ENCODE peak calls at places on chromosomes 6 and 20, in nine cellular contexts. One of them, this sample, is unnamed.

GRCh38 chr6:134421496-134421895 is 103.6 kb upstream of the SGK1 start:
- DNase-seq in NCI-H2171: no peak
- DNase-seq in AG04449: no peak
- DNase-seq in C1 segment of cervical spinal cord: no peak
- DNase-seq in NCI-H82: no peak
- DNase-seq in PC-9: no peak
- DNase-seq in HFF-Myc: no peak
- DNase-seq in activated T-cell treated with anti-CD3 and anti-CD28 coated beads, Interleukin-2, amount 50 U/mL, for 72 hours: no peak
- DNase-seq in NCI-H1092: no peak
- DNase-seq in this sample: no peak

GRCh38 chr20:5159928-5160327 is 33.1 kb downstream of the CDS2 start:
- DNase-seq in NCI-H2171: no peak
- DNase-seq in NCI-H1092: no peak
- DNase-seq in HFF-Myc: no peak
- DNase-seq in activated T-cell treated with anti-CD3 and anti-CD28 coated beads, Interleukin-2, amount 50 U/mL, for 72 hours: no peak
- DNase-seq in AG04449: no peak
- DNase-seq in NCI-H82: no peak
- DNase-seq in C1 segment of cervical spinal cord: no peak
- DNase-seq in PC-9: no peak
- DNase-seq in this sample: no peak

GRCh38 chr6:167350322-167350721 is 25.4 kb downstream of the TTLL2 start:
- DNase-seq in HFF-Myc: no peak
- DNase-seq in NCI-H2171: peak
- DNase-seq in NCI-H1092: no peak
- DNase-seq in AG04449: no peak
- DNase-seq in activated T-cell treated with anti-CD3 and anti-CD28 coated beads, Interleukin-2, amount 50 U/mL, for 72 hours: peak
- DNase-seq in C1 segment of cervical spinal cord: no peak
- DNase-seq in PC-9: no peak
- DNase-seq in NCI-H82: no peak
- DNase-seq in this sample: no peak

GRCh38 chr6:24125980-24126379 is at the start of gene NRSN1:
- DNase-seq in PC-9: no peak
- DNase-seq in C1 segment of cervical spinal cord: peak
- DNase-seq in HFF-Myc: no peak
- DNase-seq in activated T-cell treated with anti-CD3 and anti-CD28 coated beads, Interleukin-2, amount 50 U/mL, for 72 hours: peak
- DNase-seq in NCI-H82: peak
- DNase-seq in NCI-H1092: peak
- DNase-seq in AG04449: no peak
- DNase-seq in NCI-H2171: peak
- DNase-seq in this sample: no peak

GRCh38 chr6:137630666-137631065 is 136.5 kb upstream of the OLIG3 start:
- DNase-seq in NCI-H2171: no peak
- DNase-seq in HFF-Myc: no peak
- DNase-seq in activated T-cell treated with anti-CD3 and anti-CD28 coated beads, Interleukin-2, amount 50 U/mL, for 72 hours: no peak
- DNase-seq in AG04449: no peak
- DNase-seq in C1 segment of cervical spinal cord: no peak
- DNase-seq in PC-9: no peak
- DNase-seq in NCI-H1092: no peak
- DNase-seq in NCI-H82: no peak
- DNase-seq in this sample: no peak

GRCh38 chr20:38997622-38998021 is 35.5 kb downstream of the DHX35 start:
- DNase-seq in activated T-cell treated with anti-CD3 and anti-CD28 coated beads, Interleukin-2, amount 50 U/mL, for 72 hours: peak
- DNase-seq in HFF-Myc: no peak
- DNase-seq in NCI-H1092: no peak
- DNase-seq in C1 segment of cervical spinal cord: no peak
- DNase-seq in NCI-H2171: no peak
- DNase-seq in AG04449: no peak
- DNase-seq in NCI-H82: no peak
- DNase-seq in PC-9: no peak
- DNase-seq in this sample: peak

GRCh38 chr6:25487012-25487411 is 165.0 kb upstream of the SCGN start:
- DNase-seq in NCI-H1092: peak
- DNase-seq in NCI-H82: no peak
- DNase-seq in activated T-cell treated with anti-CD3 and anti-CD28 coated beads, Interleukin-2, amount 50 U/mL, for 72 hours: no peak
- DNase-seq in HFF-Myc: no peak
- DNase-seq in NCI-H2171: no peak
- DNase-seq in PC-9: no peak
- DNase-seq in C1 segment of cervical spinal cord: no peak
- DNase-seq in AG04449: no peak
- DNase-seq in this sample: no peak

GRCh38 chr6:52077180-52077884 is 10.1 kb downstream of the PKHD1 start:
- DNase-seq in C1 segment of cervical spinal cord: no peak
- DNase-seq in PC-9: no peak
- DNase-seq in NCI-H1092: no peak
- DNase-seq in AG04449: no peak
- DNase-seq in NCI-H82: peak
- DNase-seq in HFF-Myc: no peak
- DNase-seq in activated T-cell treated with anti-CD3 and anti-CD28 coated beads, Interleukin-2, amount 50 U/mL, for 72 hours: no peak
- DNase-seq in NCI-H2171: no peak
- DNase-seq in this sample: no peak

GRCh38 chr20:16929756-16930155 is 181.6 kb downstream of the OTOR start:
- DNase-seq in NCI-H82: no peak
- DNase-seq in C1 segment of cervical spinal cord: no peak
- DNase-seq in AG04449: no peak
- DNase-seq in activated T-cell treated with anti-CD3 and anti-CD28 coated beads, Interleukin-2, amount 50 U/mL, for 72 hours: no peak
- DNase-seq in HFF-Myc: no peak
- DNase-seq in NCI-H1092: no peak
- DNase-seq in PC-9: no peak
- DNase-seq in NCI-H2171: no peak
- DNase-seq in this sample: no peak

GRCh38 chr6:149364558-149364957 is 35.5 kb upstream of the SUMO4 start:
- DNase-seq in NCI-H2171: no peak
- DNase-seq in activated T-cell treated with anti-CD3 and anti-CD28 coated beads, Interleukin-2, amount 50 U/mL, for 72 hours: no peak
- DNase-seq in NCI-H1092: no peak
- DNase-seq in C1 segment of cervical spinal cord: no peak
- DNase-seq in PC-9: no peak
- DNase-seq in NCI-H82: no peak
- DNase-seq in HFF-Myc: no peak
- DNase-seq in AG04449: no peak
- DNase-seq in this sample: no peak

GRCh38 chr6:85747654-85748053 is 105.0 kb upstream of the SYNCRIP start:
- DNase-seq in activated T-cell treated with anti-CD3 and anti-CD28 coated beads, Interleukin-2, amount 50 U/mL, for 72 hours: no peak
- DNase-seq in C1 segment of cervical spinal cord: no peak
- DNase-seq in NCI-H1092: no peak
- DNase-seq in PC-9: no peak
- DNase-seq in NCI-H82: no peak
- DNase-seq in NCI-H2171: no peak
- DNase-seq in HFF-Myc: no peak
- DNase-seq in AG04449: peak
- DNase-seq in this sample: no peak

GRCh38 chr6:130322673-130323268 is 43.0 kb upstream of the TMEM200A start:
- DNase-seq in C1 segment of cervical spinal cord: no peak
- DNase-seq in activated T-cell treated with anti-CD3 and anti-CD28 coated beads, Interleukin-2, amount 50 U/mL, for 72 hours: peak
- DNase-seq in NCI-H1092: no peak
- DNase-seq in NCI-H2171: no peak
- DNase-seq in NCI-H82: peak
- DNase-seq in HFF-Myc: peak
- DNase-seq in PC-9: peak
- DNase-seq in AG04449: peak
- DNase-seq in this sample: peak

GRCh38 chr6:87807423-87807978 is 105.5 kb upstream of the AKIRIN2 start:
- DNase-seq in AG04449: no peak
- DNase-seq in C1 segment of cervical spinal cord: no peak
- DNase-seq in activated T-cell treated with anti-CD3 and anti-CD28 coated beads, Interleukin-2, amount 50 U/mL, for 72 hours: no peak
- DNase-seq in PC-9: no peak
- DNase-seq in NCI-H2171: no peak
- DNase-seq in NCI-H82: no peak
- DNase-seq in HFF-Myc: no peak
- DNase-seq in NCI-H1092: no peak
- DNase-seq in this sample: peak

GRCh38 chr6:132614554-132614953 is 9.5 kb downstream of the TAAR2 start:
- DNase-seq in C1 segment of cervical spinal cord: no peak
- DNase-seq in NCI-H2171: no peak
- DNase-seq in AG04449: no peak
- DNase-seq in HFF-Myc: no peak
- DNase-seq in NCI-H1092: no peak
- DNase-seq in NCI-H82: no peak
- DNase-seq in activated T-cell treated with anti-CD3 and anti-CD28 coated beads, Interleukin-2, amount 50 U/mL, for 72 hours: no peak
- DNase-seq in PC-9: peak
- DNase-seq in this sample: no peak

GRCh38 chr6:157019733-157020132 is 242.6 kb downstream of the ARID1B start:
- DNase-seq in NCI-H82: no peak
- DNase-seq in HFF-Myc: no peak
- DNase-seq in NCI-H2171: no peak
- DNase-seq in AG04449: no peak
- DNase-seq in NCI-H1092: no peak
- DNase-seq in PC-9: no peak
- DNase-seq in C1 segment of cervical spinal cord: no peak
- DNase-seq in activated T-cell treated with anti-CD3 and anti-CD28 coated beads, Interleukin-2, amount 50 U/mL, for 72 hours: no peak
- DNase-seq in this sample: peak

GRCh38 chr20:675453-676314 is at the start of gene SCRT2:
- DNase-seq in C1 segment of cervical spinal cord: peak
- DNase-seq in HFF-Myc: no peak
- DNase-seq in NCI-H82: peak
- DNase-seq in PC-9: peak
- DNase-seq in NCI-H1092: no peak
- DNase-seq in NCI-H2171: peak
- DNase-seq in AG04449: no peak
- DNase-seq in activated T-cell treated with anti-CD3 and anti-CD28 coated beads, Interleukin-2, amount 50 U/mL, for 72 hours: peak
- DNase-seq in this sample: peak

GRCh38 chr20:3193806-3194616 is 10.5 kb downstream of the DDRGK1 start:
- DNase-seq in HFF-Myc: no peak
- DNase-seq in activated T-cell treated with anti-CD3 and anti-CD28 coated beads, Interleukin-2, amount 50 U/mL, for 72 hours: no peak
- DNase-seq in PC-9: no peak
- DNase-seq in NCI-H1092: no peak
- DNase-seq in NCI-H82: no peak
- DNase-seq in C1 segment of cervical spinal cord: no peak
- DNase-seq in AG04449: no peak
- DNase-seq in NCI-H2171: no peak
- DNase-seq in this sample: no peak

GRCh38 chr6:6900566-6901204 is 207.1 kb upstream of the RREB1 start:
- DNase-seq in NCI-H82: no peak
- DNase-seq in AG04449: no peak
- DNase-seq in PC-9: no peak
- DNase-seq in C1 segment of cervical spinal cord: no peak
- DNase-seq in NCI-H2171: peak
- DNase-seq in activated T-cell treated with anti-CD3 and anti-CD28 coated beads, Interleukin-2, amount 50 U/mL, for 72 hours: no peak
- DNase-seq in NCI-H1092: no peak
- DNase-seq in HFF-Myc: no peak
- DNase-seq in this sample: no peak

GRCh38 chr6:100175814-100176275 is 181.8 kb upstream of the MCHR2 start:
- DNase-seq in activated T-cell treated with anti-CD3 and anti-CD28 coated beads, Interleukin-2, amount 50 U/mL, for 72 hours: no peak
- DNase-seq in NCI-H1092: no peak
- DNase-seq in PC-9: peak
- DNase-seq in AG04449: peak
- DNase-seq in C1 segment of cervical spinal cord: no peak
- DNase-seq in HFF-Myc: peak
- DNase-seq in NCI-H82: no peak
- DNase-seq in NCI-H2171: no peak
- DNase-seq in this sample: no peak

GRCh38 chr6:108322728-108323127 is 27.9 kb downstream of the AFG1L start:
- DNase-seq in NCI-H2171: no peak
- DNase-seq in NCI-H82: no peak
- DNase-seq in AG04449: no peak
- DNase-seq in C1 segment of cervical spinal cord: no peak
- DNase-seq in HFF-Myc: no peak
- DNase-seq in PC-9: no peak
- DNase-seq in activated T-cell treated with anti-CD3 and anti-CD28 coated beads, Interleukin-2, amount 50 U/mL, for 72 hours: no peak
- DNase-seq in NCI-H1092: no peak
- DNase-seq in this sample: no peak

GRCh38 chr20:61951695-61952533 is 113.8 kb downstream of the TAF4 start:
- DNase-seq in NCI-H2171: no peak
- DNase-seq in NCI-H1092: no peak
- DNase-seq in activated T-cell treated with anti-CD3 and anti-CD28 coated beads, Interleukin-2, amount 50 U/mL, for 72 hours: no peak
- DNase-seq in AG04449: no peak
- DNase-seq in PC-9: no peak
- DNase-seq in NCI-H82: no peak
- DNase-seq in C1 segment of cervical spinal cord: no peak
- DNase-seq in HFF-Myc: no peak
- DNase-seq in this sample: no peak

GRCh38 chr6:14499804-14500203 is 382.2 kb downstream of the CD83 start:
- DNase-seq in activated T-cell treated with anti-CD3 and anti-CD28 coated beads, Interleukin-2, amount 50 U/mL, for 72 hours: no peak
- DNase-seq in NCI-H2171: peak
- DNase-seq in AG04449: peak
- DNase-seq in HFF-Myc: peak
- DNase-seq in NCI-H1092: no peak
- DNase-seq in PC-9: peak
- DNase-seq in NCI-H82: peak
- DNase-seq in C1 segment of cervical spinal cord: no peak
- DNase-seq in this sample: no peak

GRCh38 chr6:67640462-67640861 is 994.6 kb upstream of the ADGRB3 start:
- DNase-seq in AG04449: peak
- DNase-seq in PC-9: no peak
- DNase-seq in HFF-Myc: no peak
- DNase-seq in NCI-H2171: no peak
- DNase-seq in C1 segment of cervical spinal cord: no peak
- DNase-seq in NCI-H82: no peak
- DNase-seq in activated T-cell treated with anti-CD3 and anti-CD28 coated beads, Interleukin-2, amount 50 U/mL, for 72 hours: no peak
- DNase-seq in NCI-H1092: no peak
- DNase-seq in this sample: no peak

GRCh38 chr6:147566244-147566898 is 57.9 kb downstream of the SAMD5 start:
- DNase-seq in PC-9: no peak
- DNase-seq in C1 segment of cervical spinal cord: no peak
- DNase-seq in AG04449: no peak
- DNase-seq in activated T-cell treated with anti-CD3 and anti-CD28 coated beads, Interleukin-2, amount 50 U/mL, for 72 hours: no peak
- DNase-seq in NCI-H82: no peak
- DNase-seq in HFF-Myc: no peak
- DNase-seq in NCI-H1092: no peak
- DNase-seq in NCI-H2171: no peak
- DNase-seq in this sample: no peak

GRCh38 chr20:11057624-11058023 is 383.8 kb upstream of the JAG1 start:
- DNase-seq in AG04449: no peak
- DNase-seq in NCI-H2171: no peak
- DNase-seq in NCI-H1092: no peak
- DNase-seq in PC-9: no peak
- DNase-seq in activated T-cell treated with anti-CD3 and anti-CD28 coated beads, Interleukin-2, amount 50 U/mL, for 72 hours: no peak
- DNase-seq in NCI-H82: no peak
- DNase-seq in HFF-Myc: no peak
- DNase-seq in C1 segment of cervical spinal cord: no peak
- DNase-seq in this sample: no peak